ENCODE peak calls at places on chromosomes 5 and 9, in six cellular contexts. One of them, this sample, is unnamed.

GRCh38 chr9:116987902-116988301 is 300.8 kb downstream of the TRIM32 start:
- DNase-seq in kidney: no peak
- DNase-seq in PC-3: no peak
- DNase-seq in epithelial cell of proximal tubule: no peak
- DNase-seq in cardiac fibroblast: no peak
- DNase-seq in OCI-LY7: no peak
- DNase-seq in this sample: no peak

GRCh38 chr9:105067895-105068580 is 140.1 kb upstream of the ABCA1 start:
- DNase-seq in kidney: no peak
- DNase-seq in PC-3: peak
- DNase-seq in epithelial cell of proximal tubule: peak
- DNase-seq in cardiac fibroblast: peak
- DNase-seq in OCI-LY7: no peak
- DNase-seq in this sample: no peak

GRCh38 chr5:174567506-174568141 is 156.8 kb upstream of the MSX2 start:
- DNase-seq in kidney: no peak
- DNase-seq in PC-3: no peak
- DNase-seq in epithelial cell of proximal tubule: no peak
- DNase-seq in cardiac fibroblast: no peak
- DNase-seq in OCI-LY7: no peak
- DNase-seq in this sample: no peak

GRCh38 chr5:154708845-154709244 is 46.3 kb upstream of the LARP1 start:
- DNase-seq in kidney: no peak
- DNase-seq in PC-3: peak
- DNase-seq in epithelial cell of proximal tubule: no peak
- DNase-seq in cardiac fibroblast: peak
- DNase-seq in OCI-LY7: no peak
- DNase-seq in this sample: no peak

GRCh38 chr5:10563132-10563939 is 534 bp upstream of the ANKRD33B start:
- DNase-seq in kidney: peak
- DNase-seq in PC-3: peak
- DNase-seq in epithelial cell of proximal tubule: no peak
- DNase-seq in cardiac fibroblast: no peak
- DNase-seq in OCI-LY7: peak
- DNase-seq in this sample: peak

GRCh38 chr5:180889366-180889765 is 9.6 kb upstream of the BTNL8 start:
- DNase-seq in kidney: no peak
- DNase-seq in PC-3: no peak
- DNase-seq in epithelial cell of proximal tubule: no peak
- DNase-seq in cardiac fibroblast: no peak
- DNase-seq in OCI-LY7: no peak
- DNase-seq in this sample: no peak

GRCh38 chr5:53397845-53398244 is 82.6 kb upstream of the FST start:
- DNase-seq in kidney: no peak
- DNase-seq in PC-3: peak
- DNase-seq in epithelial cell of proximal tubule: no peak
- DNase-seq in cardiac fibroblast: peak
- DNase-seq in OCI-LY7: no peak
- DNase-seq in this sample: no peak

GRCh38 chr5:87258507-87258906 is 9.2 kb upstream of the RASA1 start:
- DNase-seq in kidney: no peak
- DNase-seq in PC-3: no peak
- DNase-seq in epithelial cell of proximal tubule: no peak
- DNase-seq in cardiac fibroblast: no peak
- DNase-seq in OCI-LY7: no peak
- DNase-seq in this sample: no peak

GRCh38 chr9:128216781-128217553 is 13.8 kb downstream of the DNM1 start:
- DNase-seq in kidney: no peak
- DNase-seq in PC-3: no peak
- DNase-seq in epithelial cell of proximal tubule: no peak
- DNase-seq in cardiac fibroblast: no peak
- DNase-seq in OCI-LY7: no peak
- DNase-seq in this sample: no peak

GRCh38 chr9:78892769-78893168 is 595.8 kb downstream of the PSAT1 start:
- DNase-seq in kidney: no peak
- DNase-seq in PC-3: no peak
- DNase-seq in epithelial cell of proximal tubule: no peak
- DNase-seq in cardiac fibroblast: no peak
- DNase-seq in OCI-LY7: no peak
- DNase-seq in this sample: no peak

GRCh38 chr9:78626971-78627370 is 330.0 kb downstream of the PSAT1 start:
- DNase-seq in kidney: no peak
- DNase-seq in PC-3: no peak
- DNase-seq in epithelial cell of proximal tubule: no peak
- DNase-seq in cardiac fibroblast: no peak
- DNase-seq in OCI-LY7: no peak
- DNase-seq in this sample: no peak

GRCh38 chr5:155282503-155283107 is 269.1 kb downstream of the KIF4B start:
- DNase-seq in kidney: no peak
- DNase-seq in PC-3: no peak
- DNase-seq in epithelial cell of proximal tubule: no peak
- DNase-seq in cardiac fibroblast: no peak
- DNase-seq in OCI-LY7: no peak
- DNase-seq in this sample: no peak

GRCh38 chr9:109471994-109472393 is 26.1 kb downstream of the PTPN3 start:
- DNase-seq in kidney: no peak
- DNase-seq in PC-3: no peak
- DNase-seq in epithelial cell of proximal tubule: no peak
- DNase-seq in cardiac fibroblast: peak
- DNase-seq in OCI-LY7: no peak
- DNase-seq in this sample: no peak

GRCh38 chr9:20322212-20322611 is 300.1 kb downstream of the MLLT3 start:
- DNase-seq in kidney: no peak
- DNase-seq in PC-3: no peak
- DNase-seq in epithelial cell of proximal tubule: no peak
- DNase-seq in cardiac fibroblast: no peak
- DNase-seq in OCI-LY7: no peak
- DNase-seq in this sample: no peak

GRCh38 chr5:154962494-154962893 is 21.6 kb downstream of the MRPL22 start:
- DNase-seq in kidney: no peak
- DNase-seq in PC-3: peak
- DNase-seq in epithelial cell of proximal tubule: no peak
- DNase-seq in cardiac fibroblast: peak
- DNase-seq in OCI-LY7: no peak
- DNase-seq in this sample: peak

GRCh38 chr9:120877276-120878034 is 467 bp upstream of the PHF19 start:
- DNase-seq in kidney: peak
- DNase-seq in PC-3: peak
- DNase-seq in epithelial cell of proximal tubule: no peak
- DNase-seq in cardiac fibroblast: peak
- DNase-seq in OCI-LY7: peak
- DNase-seq in this sample: peak
- TF ChIP-seq CTCF in kidney: no peak
- TF ChIP-seq CTCF in PC-3: no peak
- TF ChIP-seq CTCF in epithelial cell of proximal tubule: no peak
- TF ChIP-seq CTCF in cardiac fibroblast: no peak
- TF ChIP-seq CTCF in OCI-LY7: no peak
- TF ChIP-seq CTCF in this sample: peak

GRCh38 chr9:36415822-36416515 is 15.9 kb upstream of the RNF38 start:
- DNase-seq in kidney: no peak
- DNase-seq in PC-3: no peak
- DNase-seq in epithelial cell of proximal tubule: no peak
- DNase-seq in cardiac fibroblast: no peak
- DNase-seq in OCI-LY7: peak
- DNase-seq in this sample: no peak
- TF ChIP-seq CTCF in kidney: no peak
- TF ChIP-seq CTCF in PC-3: peak
- TF ChIP-seq CTCF in epithelial cell of proximal tubule: no peak
- TF ChIP-seq CTCF in cardiac fibroblast: no peak
- TF ChIP-seq CTCF in OCI-LY7: peak
- TF ChIP-seq CTCF in this sample: no peak

GRCh38 chr5:138568061-138568824 is 7.0 kb downstream of the HSPA9 start:
- DNase-seq in kidney: no peak
- DNase-seq in PC-3: no peak
- DNase-seq in epithelial cell of proximal tubule: peak
- DNase-seq in cardiac fibroblast: peak
- DNase-seq in OCI-LY7: no peak
- DNase-seq in this sample: no peak
- TF ChIP-seq CTCF in kidney: peak
- TF ChIP-seq CTCF in PC-3: peak
- TF ChIP-seq CTCF in epithelial cell of proximal tubule: no peak
- TF ChIP-seq CTCF in cardiac fibroblast: no peak
- TF ChIP-seq CTCF in OCI-LY7: peak
- TF ChIP-seq CTCF in this sample: no peak

GRCh38 chr9:69745716-69746538 is 13.9 kb downstream of the PTAR1 start:
- DNase-seq in kidney: no peak
- DNase-seq in PC-3: peak
- DNase-seq in epithelial cell of proximal tubule: no peak
- DNase-seq in cardiac fibroblast: peak
- DNase-seq in OCI-LY7: no peak
- DNase-seq in this sample: no peak
- TF ChIP-seq CTCF in kidney: peak
- TF ChIP-seq CTCF in PC-3: peak
- TF ChIP-seq CTCF in epithelial cell of proximal tubule: peak
- TF ChIP-seq CTCF in cardiac fibroblast: peak
- TF ChIP-seq CTCF in OCI-LY7: no peak
- TF ChIP-seq CTCF in this sample: no peak

GRCh38 chr5:132495672-132496630 is 5.4 kb upstream of the IRF1 start:
- DNase-seq in kidney: peak
- DNase-seq in PC-3: peak
- DNase-seq in epithelial cell of proximal tubule: no peak
- DNase-seq in cardiac fibroblast: peak
- DNase-seq in OCI-LY7: peak
- DNase-seq in this sample: peak
- TF ChIP-seq CTCF in kidney: no peak
- TF ChIP-seq CTCF in PC-3: no peak
- TF ChIP-seq CTCF in epithelial cell of proximal tubule: no peak
- TF ChIP-seq CTCF in cardiac fibroblast: no peak
- TF ChIP-seq CTCF in OCI-LY7: peak
- TF ChIP-seq CTCF in this sample: peak